ENCODE peak calls at places on chromosomes 6 and 20, in four cellular contexts. W, B, K and Z are unnamed samples.

GRCh38 chr20:61560361-61560853 is 308.3 kb downstream of the CDH4 start:
- DNase-seq in W (no peak), K (no peak), B (peak; percentile 55), Z (peak; percentile 12)

GRCh38 chr6:44531447-44532015 is 144.0 kb downstream of the CDC5L start:
- DNase-seq in B (no peak), K (no peak), W (no peak), Z (no peak)

GRCh38 chr20:62066339-62066982 is 780 bp upstream of the TAF4 start:
- DNase-seq in K (no peak), W (peak; percentile 73), B (peak; percentile 76), Z (peak; percentile 59)

GRCh38 chr20:13105864-13106457 is 97.2 kb downstream of the SPTLC3 start:
- DNase-seq in K (no peak), W (peak; percentile 62), B (peak; percentile 9), Z (peak; percentile 8)

GRCh38 chr20:1870792-1871550 is 24.2 kb upstream of the SIRPA start:
- DNase-seq in B (no peak), W (no peak), K (peak; percentile 71), Z (no peak)

GRCh38 chr6:6843057-6843627 is 254.6 kb downstream of the LY86 start:
- DNase-seq in W (no peak), K (no peak), B (no peak), Z (no peak)

GRCh38 chr6:39892490-39893129 is 41.7 kb downstream of the MOCS1 start:
- DNase-seq in K (peak; percentile 2), B (peak; percentile 66), W (peak; percentile 50), Z (peak; percentile 72)

GRCh38 chr6:89989742-89990141 is 95.5 kb downstream of the GJA10 start:
- DNase-seq in B (no peak), K (no peak), W (no peak), Z (no peak)

GRCh38 chr20:14337400-14338171 is at the start of gene FLRT3:
- DNase-seq in W (peak; percentile 93), K (peak; percentile 70), B (no peak), Z (peak; percentile 80)

GRCh38 chr6:100517633-100518032 is 52.9 kb upstream of the SIM1 start:
- DNase-seq in B (no peak), K (no peak), W (no peak), Z (no peak)

GRCh38 chr6:41591859-41592502 is 45.8 kb downstream of the FOXP4 start:
- DNase-seq in B (peak; percentile 92), K (peak; percentile 9), W (peak; percentile 65), Z (peak; percentile 85)

GRCh38 chr6:120211955-120212792 is 862.6 kb upstream of the MAN1A1 start:
- DNase-seq in B (no peak), W (peak; percentile 64), K (no peak), Z (no peak)

GRCh38 chr6:131654326-131654725 is 17.2 kb downstream of the ENPP3 start:
- DNase-seq in B (no peak), K (no peak), W (no peak), Z (no peak)

GRCh38 chr6:39829331-39829730 is 37.2 kb downstream of the DAAM2 start:
- DNase-seq in K (no peak), B (no peak), W (no peak), Z (no peak)

GRCh38 chr6:3615391-3616380 is 135.8 kb downstream of the PXDC1 start:
- DNase-seq in K (no peak), B (no peak), W (no peak), Z (no peak)

GRCh38 chr6:35161776-35162607 is 20.9 kb upstream of the TCP11 start:
- DNase-seq in B (no peak), K (no peak), W (peak; percentile 75), Z (no peak)

GRCh38 chr6:10725046-10725445 is 2.2 kb downstream of the TMEM14C start:
- DNase-seq in B (no peak), K (no peak), W (no peak), Z (no peak)
- TF ChIP-seq FOXM1 in B (no peak), K (no peak), W (no peak), Z (no peak)

DNA sequence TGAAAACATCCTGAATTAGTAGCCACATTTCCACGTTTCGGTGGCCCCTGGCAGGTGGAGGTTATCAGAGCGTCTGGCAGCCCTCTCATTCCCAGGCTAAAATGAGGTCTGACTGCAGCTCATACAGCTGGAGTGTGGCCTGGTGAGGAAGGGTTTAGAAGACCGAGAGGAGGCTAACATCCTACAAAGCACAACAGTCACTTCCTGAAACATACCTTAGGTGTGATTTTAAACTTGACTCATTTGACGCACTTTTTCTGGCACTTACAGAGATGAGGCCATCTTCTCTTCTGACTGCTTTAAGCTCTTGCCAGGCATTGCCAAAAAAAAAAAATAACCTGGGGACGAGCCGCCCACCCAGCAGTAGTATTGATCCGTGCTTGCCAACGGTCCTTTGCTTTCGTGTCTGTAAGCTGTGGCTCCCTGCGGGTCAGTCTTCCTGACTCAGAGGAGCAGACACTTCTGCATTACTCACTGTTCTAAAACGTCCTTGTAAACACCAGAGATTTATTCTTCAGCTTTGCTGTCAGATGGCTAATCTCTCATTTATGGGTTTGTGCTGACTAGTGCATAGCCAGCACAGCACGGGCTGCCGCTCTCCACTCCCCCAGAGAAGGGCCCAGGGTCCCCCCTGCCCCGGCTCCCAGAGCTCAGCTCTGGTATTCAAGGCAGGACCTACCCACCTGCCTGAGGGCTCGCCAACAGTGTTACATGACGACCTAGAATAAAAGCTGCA is 78.4 kb upstream of the FRMD1 start:
- DNase-seq in K (no peak), W (no peak), B (no peak), Z (peak; percentile 61)
- TF ChIP-seq SP1 in K (no peak), W (no peak), B (no peak), Z (no peak)

DNA sequence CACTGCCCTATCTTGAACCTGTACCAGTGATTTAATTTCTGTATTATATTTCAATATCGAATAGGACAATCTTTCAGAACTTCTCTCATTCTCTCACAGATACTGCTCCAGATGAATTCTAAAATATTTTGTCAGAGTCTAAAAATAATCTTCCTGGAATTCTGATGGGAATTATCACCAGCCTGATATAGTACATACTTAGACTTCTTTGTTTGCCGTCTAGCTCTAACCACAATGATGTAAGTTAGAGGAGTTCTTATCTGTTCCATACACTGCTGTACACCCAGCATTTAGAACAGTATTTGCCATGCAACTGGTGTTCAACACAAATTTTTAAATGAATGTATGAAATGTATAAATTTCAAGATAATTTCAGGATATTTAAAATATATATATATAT is 1.3 kb upstream of the HUS1B start:
- DNase-seq in B (peak; percentile 30), K (no peak), W (no peak), Z (no peak)
- TF ChIP-seq FOXM1 in B (no peak), K (no peak), W (no peak), Z (no peak)

GRCh38 chr6:45553730-45554344 is 176.1 kb upstream of the SUPT3H start:
- DNase-seq in K (no peak), W (no peak), B (no peak), Z (no peak)

GRCh38 chr6:45557454-45557853 is 179.7 kb upstream of the SUPT3H start:
- DNase-seq in B (no peak), W (no peak), K (no peak), Z (no peak)

GRCh38 chr6:45554596-45554995 is 176.9 kb upstream of the SUPT3H start:
- DNase-seq in W (no peak), K (no peak), B (no peak), Z (no peak)

GRCh38 chr6:45556828-45557227 is 179.1 kb upstream of the SUPT3H start:
- DNase-seq in B (no peak), K (no peak), W (no peak), Z (no peak)

DNA sequence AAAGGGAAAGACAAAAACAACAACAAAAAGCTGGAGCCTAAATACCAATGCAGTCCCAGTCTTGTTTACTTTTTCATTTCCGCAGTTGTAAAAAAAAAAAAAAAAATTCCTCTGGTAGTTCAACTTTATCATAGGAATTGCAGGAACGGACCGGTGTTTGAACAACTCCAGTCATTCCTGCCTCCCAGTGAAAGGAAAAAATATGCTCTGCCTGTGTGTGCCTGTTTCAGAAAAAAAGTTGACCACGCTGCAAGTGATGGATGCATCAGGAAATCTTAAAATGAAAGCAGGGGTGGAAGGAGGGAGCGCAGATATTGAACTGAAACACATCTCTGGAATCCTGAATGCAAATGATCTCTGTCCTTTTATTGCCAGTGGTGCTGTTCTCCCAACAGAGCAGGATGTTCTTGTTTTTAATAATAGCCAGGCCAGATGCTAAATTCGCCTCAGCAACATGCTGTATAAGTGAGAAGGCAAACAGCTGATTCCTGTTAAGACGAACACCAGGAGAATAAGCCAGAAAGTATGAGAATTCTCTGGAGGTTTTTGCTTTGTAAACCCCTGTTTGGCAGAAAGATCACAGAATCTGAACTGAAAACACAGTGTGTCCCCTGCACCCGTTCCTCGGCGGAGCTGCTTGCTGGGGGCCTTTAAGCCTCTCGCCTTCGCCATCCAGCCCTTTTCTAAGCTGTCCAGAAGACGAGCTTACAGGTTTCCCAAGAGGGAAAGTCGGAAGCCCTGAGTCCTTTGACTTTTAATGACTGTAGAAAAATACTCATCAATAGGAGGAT is 178.4 kb upstream of the SUPT3H start:
- DNase-seq in W (peak; percentile 8), K (no peak), B (no peak), Z (no peak)
- TF ChIP-seq SP1 in W (no peak), K (no peak), B (no peak), Z (no peak)

GRCh38 chr20:10584319-10584812 is 89.4 kb downstream of the JAG1 start:
- DNase-seq in K (no peak), W (no peak), B (no peak), Z (no peak)
- TF ChIP-seq FOXM1 in K (no peak), W (no peak), B (no peak), Z (no peak)

GRCh38 chr6:83188501-83188900 is 4.6 kb downstream of the PGM3 start:
- DNase-seq in K (no peak), B (no peak), W (no peak), Z (no peak)

GRCh38 chr6:83180396-83180950 is 12.6 kb downstream of the PGM3 start:
- DNase-seq in W (no peak), K (no peak), B (no peak), Z (no peak)

GRCh38 chr6:83182114-83182513 is 11.0 kb downstream of the PGM3 start:
- DNase-seq in K (no peak), B (no peak), W (no peak), Z (no peak)

GRCh38 chr6:83183082-83183828 is 9.8 kb downstream of the PGM3 start:
- DNase-seq in B (no peak), K (no peak), W (no peak), Z (no peak)

GRCh38 chr6:83185096-83185495 is 8.0 kb downstream of the PGM3 start:
- DNase-seq in B (no peak), W (no peak), K (no peak), Z (no peak)
- TF ChIP-seq SP1 in B (no peak), W (no peak), K (no peak), Z (no peak)